ENCODE peak calls at places on chromosomes 2 and 18, in four cellular contexts. One of them, this sample, is unnamed.

GRCh38 chr2:25424426-25425028 is 82.8 kb upstream of the DNMT3A start:
- DNase-seq in mesendoderm: no peak
- DNase-seq in neuronal stem cell: no peak
- DNase-seq in H9: no peak
- DNase-seq in this sample: no peak

GRCh38 chr2:3951131-3951954 is 248.0 kb downstream of the DCDC2C start:
- DNase-seq in mesendoderm: no peak
- DNase-seq in neuronal stem cell: no peak
- DNase-seq in H9: no peak
- DNase-seq in this sample: no peak

GRCh38 chr2:211760103-211760502 is 778.5 kb downstream of the ERBB4 start:
- DNase-seq in mesendoderm: no peak
- DNase-seq in neuronal stem cell: no peak
- DNase-seq in H9: no peak
- DNase-seq in this sample: no peak

GRCh38 chr2:143545059-143545458 is 415.8 kb downstream of the ARHGAP15 start:
- DNase-seq in mesendoderm: no peak
- DNase-seq in neuronal stem cell: no peak
- DNase-seq in H9: no peak
- DNase-seq in this sample: no peak

GRCh38 chr18:286515-287310 is 18.9 kb upstream of the THOC1 start:
- DNase-seq in mesendoderm: no peak
- DNase-seq in neuronal stem cell: no peak
- DNase-seq in H9: no peak
- DNase-seq in this sample: peak; percentile 42

GRCh38 chr2:163800889-163801498 is 65.2 kb upstream of the FIGN start:
- DNase-seq in mesendoderm: peak; percentile 57
- DNase-seq in neuronal stem cell: no peak
- DNase-seq in H9: no peak
- DNase-seq in this sample: peak; percentile 33

GRCh38 chr18:57624988-57625387 is 3.4 kb upstream of the NARS1 start:
- DNase-seq in mesendoderm: peak; percentile 21
- DNase-seq in neuronal stem cell: no peak
- DNase-seq in H9: no peak
- DNase-seq in this sample: peak; percentile 52

GRCh38 chr2:7510353-7510752 is 593.1 kb downstream of the RNF144A start:
- DNase-seq in mesendoderm: peak; percentile 12
- DNase-seq in neuronal stem cell: no peak
- DNase-seq in H9: no peak
- DNase-seq in this sample: no peak

GRCh38 chr2:132757002-132757598 is 87.1 kb upstream of the LYPD1 start:
- DNase-seq in mesendoderm: no peak
- DNase-seq in neuronal stem cell: no peak
- DNase-seq in H9: no peak
- DNase-seq in this sample: peak; percentile 47

GRCh38 chr2:118380915-118381653 is 292.8 kb downstream of the INSIG2 start:
- DNase-seq in mesendoderm: no peak
- DNase-seq in neuronal stem cell: no peak
- DNase-seq in H9: no peak
- DNase-seq in this sample: no peak

GRCh38 chr18:73645175-73645715 is 502.4 kb downstream of the FBXO15 start:
- DNase-seq in mesendoderm: no peak
- DNase-seq in neuronal stem cell: no peak
- DNase-seq in H9: no peak
- DNase-seq in this sample: peak; percentile 77

GRCh38 chr18:76265375-76266225 is 229.4 kb downstream of the ZNF516 start:
- DNase-seq in mesendoderm: no peak
- DNase-seq in neuronal stem cell: no peak
- DNase-seq in H9: no peak
- DNase-seq in this sample: peak; percentile 38

GRCh38 chr2:120669121-120669952 is 66.3 kb upstream of the GLI2 start:
- DNase-seq in mesendoderm: peak; percentile 85
- DNase-seq in neuronal stem cell: no peak
- DNase-seq in H9: peak; percentile 77
- DNase-seq in this sample: peak; percentile 60

GRCh38 chr2:146701183-146701582 is 1143.6 kb upstream of the ACVR2A start:
- DNase-seq in mesendoderm: peak; percentile 86
- DNase-seq in neuronal stem cell: no peak
- DNase-seq in H9: peak; percentile 71
- DNase-seq in this sample: no peak

GRCh38 chr18:3510024-3510423 is 60.1 kb downstream of the TGIF1 start:
- DNase-seq in mesendoderm: no peak
- DNase-seq in neuronal stem cell: no peak
- DNase-seq in H9: no peak
- DNase-seq in this sample: no peak

GRCh38 chr18:5456577-5457466 is 87.0 kb downstream of the EPB41L3 start:
- DNase-seq in mesendoderm: peak; percentile 81
- DNase-seq in neuronal stem cell: peak; percentile 32
- DNase-seq in H9: peak; percentile 42
- DNase-seq in this sample: peak; percentile 62

GRCh38 chr2:221293949-221294736 is 278.0 kb downstream of the EPHA4 start:
- DNase-seq in mesendoderm: peak; percentile 18
- DNase-seq in neuronal stem cell: peak; percentile 36
- DNase-seq in H9: no peak
- DNase-seq in this sample: no peak

GRCh38 chr2:230798769-230799399 is 65.9 kb upstream of the ITM2C start:
- DNase-seq in mesendoderm: peak; percentile 68
- DNase-seq in neuronal stem cell: peak; percentile 17
- DNase-seq in H9: no peak
- DNase-seq in this sample: peak; percentile 62

GRCh38 chr2:9807056-9807455 is 36.2 kb upstream of the TAF1B start:
- DNase-seq in mesendoderm: no peak
- DNase-seq in neuronal stem cell: no peak
- DNase-seq in H9: no peak
- DNase-seq in this sample: no peak

GRCh38 chr2:64727843-64728463 is 74.2 kb upstream of the SERTAD2 start:
- DNase-seq in mesendoderm: peak; percentile 66
- DNase-seq in neuronal stem cell: no peak
- DNase-seq in H9: peak; percentile 31
- DNase-seq in this sample: no peak

GRCh38 chr2:54767921-54768320 is 44.5 kb downstream of the EML6 start:
- DNase-seq in mesendoderm: no peak
- DNase-seq in neuronal stem cell: no peak
- DNase-seq in H9: no peak
- DNase-seq in this sample: peak; percentile 47

GRCh38 chr18:62607302-62607701 is 84.5 kb downstream of the ZCCHC2 start:
- DNase-seq in mesendoderm: no peak
- DNase-seq in neuronal stem cell: no peak
- DNase-seq in H9: no peak
- DNase-seq in this sample: no peak

GRCh38 chr2:16625201-16625729 is 40.4 kb downstream of the CYRIA start:
- DNase-seq in mesendoderm: peak; percentile 71
- DNase-seq in neuronal stem cell: no peak
- DNase-seq in H9: no peak
- DNase-seq in this sample: no peak

GRCh38 chr2:112622528-112622849 is 23.2 kb upstream of the SLC20A1 start:
- DNase-seq in mesendoderm: no peak
- DNase-seq in neuronal stem cell: no peak
- DNase-seq in H9: no peak
- DNase-seq in this sample: peak; percentile 98

GRCh38 chr2:149617057-149617456 is 29.5 kb upstream of the MMADHC start:
- DNase-seq in mesendoderm: no peak
- DNase-seq in neuronal stem cell: no peak
- DNase-seq in H9: no peak
- DNase-seq in this sample: no peak

GRCh38 chr2:35410431-35411061 is 945.0 kb upstream of the CRIM1 start:
- DNase-seq in mesendoderm: peak; percentile 70
- DNase-seq in neuronal stem cell: peak; percentile 50
- DNase-seq in H9: peak; percentile 51
- DNase-seq in this sample: peak; percentile 29

GRCh38 chr18:23067236-23067635 is 68.0 kb upstream of the CABLES1 start:
- DNase-seq in mesendoderm: no peak
- DNase-seq in neuronal stem cell: no peak
- DNase-seq in H9: no peak
- DNase-seq in this sample: peak; percentile 7

GRCh38 chr2:59308108-59308507 is 1067.0 kb upstream of the FANCL start:
- DNase-seq in mesendoderm: no peak
- DNase-seq in neuronal stem cell: no peak
- DNase-seq in H9: no peak
- DNase-seq in this sample: no peak

GRCh38 chr2:126513033-126513432 is 142.9 kb upstream of the GYPC start:
- DNase-seq in mesendoderm: peak; percentile 77
- DNase-seq in neuronal stem cell: no peak
- DNase-seq in H9: no peak
- DNase-seq in this sample: peak; percentile 14

GRCh38 chr2:126506786-126507185 is 149.2 kb upstream of the GYPC start:
- DNase-seq in mesendoderm: peak; percentile 15
- DNase-seq in neuronal stem cell: no peak
- DNase-seq in H9: no peak
- DNase-seq in this sample: no peak

GRCh38 chr2:126507425-126507867 is 148.5 kb upstream of the GYPC start:
- DNase-seq in mesendoderm: peak; percentile 46
- DNase-seq in neuronal stem cell: no peak
- DNase-seq in H9: no peak
- DNase-seq in this sample: no peak

DNA sequence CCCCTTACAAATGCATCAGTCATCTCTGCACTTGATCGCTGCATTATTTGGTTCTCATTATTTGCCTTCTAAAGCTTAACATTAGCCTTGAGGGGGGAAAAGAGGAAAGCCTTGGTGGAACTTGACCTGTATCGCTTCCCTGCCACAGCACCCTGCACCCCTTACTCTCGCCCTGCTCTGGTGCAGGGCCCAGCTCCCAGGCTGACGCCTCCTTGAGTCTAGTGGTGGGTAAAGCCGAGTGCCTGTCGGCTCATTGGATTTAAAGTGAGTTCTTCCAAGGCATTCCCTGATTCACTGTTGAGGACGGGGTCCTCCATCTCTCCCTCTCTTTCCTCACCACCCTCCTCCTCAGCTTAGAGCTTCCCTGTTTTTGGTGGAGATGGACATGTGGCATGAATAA is 145.0 kb upstream of the GYPC start:
- DNase-seq in mesendoderm: no peak
- DNase-seq in neuronal stem cell: no peak
- DNase-seq in H9: no peak
- DNase-seq in this sample: no peak
- H2BK120ac ChIP-seq in mesendoderm: no peak overlapping the region
- H2BK120ac ChIP-seq in neuronal stem cell: no peak overlapping the region
- H2BK120ac ChIP-seq in H9: no peak overlapping the region
- H2BK120ac ChIP-seq in this sample: no peak overlapping the region

GRCh38 chr18:36379426-36379984 is 82.0 kb downstream of the FHOD3 start:
- DNase-seq in mesendoderm: peak; percentile 28
- DNase-seq in neuronal stem cell: no peak
- DNase-seq in H9: no peak
- DNase-seq in this sample: no peak

GRCh38 chr18:36381075-36381474 is 83.6 kb downstream of the FHOD3 start:
- DNase-seq in mesendoderm: no peak
- DNase-seq in neuronal stem cell: no peak
- DNase-seq in H9: no peak
- DNase-seq in this sample: no peak

GRCh38 chr18:36380173-36380827 is 82.8 kb downstream of the FHOD3 start:
- DNase-seq in mesendoderm: no peak
- DNase-seq in neuronal stem cell: no peak
- DNase-seq in H9: no peak
- DNase-seq in this sample: no peak

GRCh38 chr18:36382151-36382550 is 84.6 kb downstream of the FHOD3 start:
- DNase-seq in mesendoderm: no peak
- DNase-seq in neuronal stem cell: no peak
- DNase-seq in H9: no peak
- DNase-seq in this sample: no peak

GRCh38 chr18:36382854-36383253 is 85.3 kb downstream of the FHOD3 start:
- DNase-seq in mesendoderm: no peak
- DNase-seq in neuronal stem cell: no peak
- DNase-seq in H9: no peak
- DNase-seq in this sample: no peak
- H2BK120ac ChIP-seq in mesendoderm: no peak overlapping the region
- H2BK120ac ChIP-seq in neuronal stem cell: no peak overlapping the region
- H2BK120ac ChIP-seq in H9: no peak overlapping the region
- H2BK120ac ChIP-seq in this sample: no peak overlapping the region

GRCh38 chr2:74039611-74040010 is 54.9 kb downstream of the TET3 start:
- DNase-seq in mesendoderm: no peak
- DNase-seq in neuronal stem cell: no peak
- DNase-seq in H9: no peak
- DNase-seq in this sample: no peak

GRCh38 chr2:74032909-74033261 is 48.2 kb downstream of the TET3 start:
- DNase-seq in mesendoderm: no peak
- DNase-seq in neuronal stem cell: no peak
- DNase-seq in H9: no peak
- DNase-seq in this sample: no peak

GRCh38 chr2:74036010-74036409 is 51.3 kb downstream of the TET3 start:
- DNase-seq in mesendoderm: no peak
- DNase-seq in neuronal stem cell: no peak
- DNase-seq in H9: no peak
- DNase-seq in this sample: no peak

GRCh38 chr2:74037379-74037860 is 52.7 kb downstream of the TET3 start:
- DNase-seq in mesendoderm: peak; percentile 51
- DNase-seq in neuronal stem cell: no peak
- DNase-seq in H9: no peak
- DNase-seq in this sample: peak; percentile 48

GRCh38 chr2:74036450-74037175 is 51.9 kb downstream of the TET3 start:
- DNase-seq in mesendoderm: peak; percentile 66
- DNase-seq in neuronal stem cell: no peak
- DNase-seq in H9: no peak
- DNase-seq in this sample: no peak
- H2BK120ac ChIP-seq in mesendoderm: no peak overlapping the region
- H2BK120ac ChIP-seq in neuronal stem cell: no peak overlapping the region
- H2BK120ac ChIP-seq in H9: no peak overlapping the region
- H2BK120ac ChIP-seq in this sample: no peak overlapping the region

DNA sequence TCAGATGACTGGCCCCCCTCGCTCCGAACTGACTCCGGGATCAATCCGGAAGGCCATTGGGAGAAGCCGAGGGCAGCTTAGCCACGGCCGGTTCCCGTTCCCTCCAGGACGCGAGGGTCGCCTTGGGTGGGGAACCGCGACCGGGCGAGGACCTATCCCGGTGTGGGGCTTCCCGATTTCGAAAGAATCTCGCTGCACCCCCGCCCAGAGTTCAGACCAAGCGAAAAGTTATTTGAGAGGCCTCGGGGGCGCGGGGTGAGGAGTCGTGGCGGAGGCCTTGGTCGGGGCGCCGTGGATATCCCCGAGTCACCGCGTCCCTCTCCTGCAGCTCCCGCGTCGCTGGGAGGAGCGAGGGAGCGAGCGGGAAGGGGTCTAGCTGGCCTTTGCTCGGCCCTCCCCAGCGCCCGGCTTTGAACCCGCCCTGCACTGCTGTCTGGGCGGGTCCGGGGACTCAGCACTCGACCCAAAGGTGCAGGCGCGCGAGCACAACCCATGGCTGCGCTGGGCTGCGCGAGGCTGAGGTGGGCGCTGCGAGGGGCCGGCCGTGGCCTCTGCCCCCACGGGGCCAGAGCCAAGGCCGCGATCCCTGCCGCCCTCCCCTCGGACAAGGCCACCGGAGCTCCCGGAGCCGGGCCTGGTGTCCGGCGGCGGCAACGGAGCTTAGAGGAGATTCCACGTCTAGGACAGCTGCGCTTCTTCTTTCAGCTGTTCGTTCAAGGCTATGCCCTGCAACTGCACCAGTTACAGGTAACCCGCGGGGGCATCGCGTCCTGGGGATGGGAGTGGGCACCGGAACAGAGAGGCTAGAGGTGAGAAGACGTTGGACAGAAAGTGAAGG is at the start of gene CYP27A1:
- DNase-seq in mesendoderm: peak; percentile 55
- DNase-seq in neuronal stem cell: peak; percentile 24
- DNase-seq in H9: peak; percentile 52
- DNase-seq in this sample: no peak
- H2BK120ac ChIP-seq in mesendoderm: no peak within 1 kb of the TSS
- H2BK120ac ChIP-seq in neuronal stem cell: no peak within 1 kb of the TSS
- H2BK120ac ChIP-seq in H9: no peak within 1 kb of the TSS
- H2BK120ac ChIP-seq in this sample: peak within 1 kb of the TSS; percentile 12